ENCODE peak calls at places on chromosome 18, in ten cellular contexts. A is psoas muscle; I is GM06990; W is CD4-positive, alpha-beta T cell; S is neural crest cell; G is B cell; B is GM13976; L is GM23338; Q is cardiac fibroblast; N is HFFc6. X is an unnamed sample.

GRCh38 chr18:26777316-26778053 is 88.0 kb downstream of the AQP4 start:
- DNase-seq in A (no peak), I (no peak), W (no peak), S (no peak), G (no peak), B (no peak), L (peak), Q (no peak), N (no peak), X (no peak)

GRCh38 chr18:74633652-74634352 is 36.1 kb downstream of the ZNF407 start:
- DNase-seq in A (no peak), I (no peak), W (no peak), S (no peak), G (no peak), B (no peak), L (no peak), Q (no peak), N (peak), X (no peak)

GRCh38 chr18:37294951-37295350 is 270.6 kb downstream of the CELF4 start:
- DNase-seq in A (no peak), I (no peak), W (no peak), S (peak), G (no peak), B (no peak), L (peak), Q (no peak), N (no peak), X (no peak)

GRCh38 chr18:55735199-55735855 is 147.3 kb upstream of the TCF4 start:
- DNase-seq in A (no peak), I (no peak), W (no peak), S (no peak), G (no peak), B (no peak), L (no peak), Q (peak), N (no peak), X (no peak)

GRCh38 chr18:63138469-63139340 is 180.9 kb downstream of the BCL2 start:
- DNase-seq in A (peak), I (peak), W (no peak), S (no peak), G (peak), B (no peak), L (peak), Q (no peak), N (no peak), X (no peak)

GRCh38 chr18:49431563-49431962 is 28.9 kb downstream of the DYM start:
- DNase-seq in A (no peak), I (no peak), W (no peak), S (no peak), G (no peak), B (no peak), L (peak), Q (peak), N (no peak), X (no peak)

GRCh38 chr18:45566025-45566740 is 49.1 kb upstream of the SLC14A2 start:
- DNase-seq in A (no peak), I (no peak), W (no peak), S (no peak), G (no peak), B (no peak), L (no peak), Q (peak), N (peak), X (no peak)

GRCh38 chr18:77065221-77065981 is 67.2 kb downstream of the MBP start:
- DNase-seq in A (peak), I (peak), W (no peak), S (no peak), G (peak), B (no peak), L (no peak), Q (peak), N (peak), X (peak)

GRCh38 chr18:56470679-56471345 is 167.6 kb downstream of the TXNL1 start:
- DNase-seq in A (peak), I (no peak), W (no peak), S (no peak), G (no peak), B (no peak), L (no peak), Q (no peak), N (no peak), X (no peak)

GRCh38 chr18:26978812-26979341 is 113.4 kb upstream of the AQP4 start:
- DNase-seq in A (no peak), I (peak), W (no peak), S (no peak), G (no peak), B (peak), L (no peak), Q (no peak), N (no peak), X (no peak)

GRCh38 chr18:74604774-74605173 is 7.1 kb downstream of the ZNF407 start:
- DNase-seq in A (no peak), I (no peak), W (no peak), S (no peak), G (no peak), B (no peak), L (peak), Q (peak), N (peak), X (no peak)

GRCh38 chr18:40849856-40850255 is 1105.2 kb upstream of the PIK3C3 start:
- DNase-seq in A (no peak), I (no peak), W (no peak), S (no peak), G (no peak), B (no peak), L (no peak), Q (no peak), N (no peak), X (no peak)

GRCh38 chr18:29874519-29875098 is 1167.9 kb downstream of the DSC3 start:
- DNase-seq in A (no peak), I (no peak), W (no peak), S (peak), G (no peak), B (peak), L (peak), Q (peak), N (peak), X (no peak)

GRCh38 chr18:45589559-45590041 is 25.7 kb upstream of the SLC14A2 start:
- DNase-seq in A (peak), I (no peak), W (no peak), S (no peak), G (no peak), B (no peak), L (peak), Q (peak), N (peak), X (no peak)

GRCh38 chr18:13375302-13376255 is 157.0 kb downstream of the LDLRAD4 start:
- DNase-seq in A (peak), I (peak), W (peak), S (no peak), G (no peak), B (peak), L (no peak), Q (peak), N (peak), X (peak)

GRCh38 chr18:46293699-46294300 is 189.6 kb downstream of the HAUS1 start:
- DNase-seq in A (no peak), I (no peak), W (no peak), S (no peak), G (no peak), B (no peak), L (peak), Q (no peak), N (no peak), X (no peak)

GRCh38 chr18:48997985-48998831 is 47.4 kb upstream of the SMAD7 start:
- DNase-seq in A (peak), I (no peak), W (no peak), S (no peak), G (no peak), B (peak), L (peak), Q (peak), N (peak), X (peak)

GRCh38 chr18:76620326-76620813 is 125.3 kb upstream of the ZNF516 start:
- DNase-seq in A (peak), I (peak), W (peak), S (peak), G (no peak), B (peak), L (peak), Q (peak), N (peak), X (peak)

GRCh38 chr18:55088000-55088401 is 128.7 kb upstream of the CCDC68 start:
- DNase-seq in A (no peak), I (no peak), W (no peak), S (no peak), G (no peak), B (no peak), L (no peak), Q (no peak), N (no peak), X (no peak)

GRCh38 chr18:61924550-61924949 is 31.7 kb upstream of the RNF152 start:
- DNase-seq in A (no peak), I (no peak), W (no peak), S (no peak), G (no peak), B (no peak), L (no peak), Q (no peak), N (no peak), X (no peak)

GRCh38 chr18:63917831-63918230 is 10.1 kb downstream of the SERPINB10 start:
- DNase-seq in A (no peak), I (no peak), W (no peak), S (no peak), G (no peak), B (no peak), L (no peak), Q (no peak), N (no peak), X (no peak)

GRCh38 chr18:74499633-74500032 is 3.5 kb downstream of the CNDP2 start:
- DNase-seq in A (peak), I (peak), W (peak), S (no peak), G (no peak), B (peak), L (no peak), Q (peak), N (no peak), X (peak)

GRCh38 chr18:61901334-61901986 is 8.7 kb upstream of the RNF152 start:
- DNase-seq in A (no peak), I (peak), W (peak), S (peak), G (peak), B (peak), L (peak), Q (peak), N (no peak), X (no peak)

GRCh38 chr18:65568866-65569265 is 181.9 kb upstream of the CDH7 start:
- DNase-seq in A (no peak), I (no peak), W (no peak), S (no peak), G (no peak), B (no peak), L (no peak), Q (no peak), N (no peak), X (no peak)

GRCh38 chr18:8609711-8610441 is 639 bp downstream of the RAB12 start:
- DNase-seq in A (peak), I (peak), W (peak), S (peak), G (no peak), B (no peak), L (no peak), Q (no peak), N (no peak), X (no peak)

GRCh38 chr18:45783097-45784075 is 42.1 kb upstream of the SIGLEC15 start:
- DNase-seq in A (no peak), I (no peak), W (no peak), S (no peak), G (no peak), B (no peak), L (peak), Q (peak), N (peak), X (no peak)

GRCh38 chr18:29383311-29384273 is 1206.7 kb upstream of the CDH2 start:
- DNase-seq in A (no peak), I (no peak), W (no peak), S (no peak), G (no peak), B (no peak), L (no peak), Q (peak), N (no peak), X (no peak)

GRCh38 chr18:70276416-70277145 is 12.3 kb upstream of the SOCS6 start:
- DNase-seq in A (no peak), I (no peak), W (no peak), S (no peak), G (no peak), B (no peak), L (peak), Q (no peak), N (no peak), X (no peak)

GRCh38 chr18:39835303-39836030 is 2119.6 kb upstream of the PIK3C3 start:
- DNase-seq in A (no peak), I (no peak), W (no peak), S (no peak), G (no peak), B (no peak), L (peak), Q (peak), N (peak), X (no peak)

GRCh38 chr18:10519366-10519765 is 6.5 kb upstream of the NAPG start:
- DNase-seq in A (no peak), I (no peak), W (no peak), S (no peak), G (no peak), B (no peak), L (no peak), Q (peak), N (peak), X (no peak)

GRCh38 chr18:10519999-10520935 is 5.6 kb upstream of the NAPG start:
- DNase-seq in A (peak), I (no peak), W (peak), S (peak), G (peak), B (peak), L (peak), Q (peak), N (peak), X (peak)

GRCh38 chr18:10516078-10516477 is 9.7 kb upstream of the NAPG start:
- DNase-seq in A (no peak), I (no peak), W (no peak), S (no peak), G (no peak), B (no peak), L (no peak), Q (no peak), N (no peak), X (no peak)

GRCh38 chr18:10515456-10515855 is 10.4 kb upstream of the NAPG start:
- DNase-seq in A (no peak), I (no peak), W (no peak), S (no peak), G (no peak), B (no peak), L (no peak), Q (no peak), N (no peak), X (no peak)

GRCh38 chr18:10518595-10519273 is 7.1 kb upstream of the NAPG start:
- DNase-seq in A (peak), I (no peak), W (no peak), S (peak), G (no peak), B (no peak), L (no peak), Q (peak), N (peak), X (no peak)
- TF ChIP-seq CTCF in A (peak), I (peak), W (no peak), S (peak), G (no peak), B (no peak), L (peak), Q (peak), N (no peak), X (no peak)

GRCh38 chr18:24138281-24138883 is 480 bp upstream of the CABYR start:
- DNase-seq in A (no peak), I (no peak), W (no peak), S (no peak), G (no peak), B (no peak), L (peak), Q (no peak), N (no peak), X (no peak)

GRCh38 chr18:24140697-24141096 is 1.8 kb downstream of the CABYR start:
- DNase-seq in A (no peak), I (no peak), W (no peak), S (no peak), G (no peak), B (no peak), L (no peak), Q (no peak), N (no peak), X (no peak)

GRCh38 chr18:24138884-24139616 is at the start of gene CABYR:
- DNase-seq in A (peak), I (peak), W (peak), S (peak), G (peak), B (peak), L (peak), Q (peak), N (peak), X (peak)

GRCh38 chr18:24136967-24137373 is 1.9 kb upstream of the CABYR start:
- DNase-seq in A (no peak), I (no peak), W (no peak), S (no peak), G (no peak), B (no peak), L (peak), Q (no peak), N (no peak), X (no peak)

GRCh38 chr18:24142376-24142775 is 3.5 kb downstream of the CABYR start:
- DNase-seq in A (no peak), I (no peak), W (no peak), S (no peak), G (no peak), B (no peak), L (no peak), Q (no peak), N (no peak), X (no peak)
- TF ChIP-seq CTCF in A (no peak), I (no peak), W (no peak), S (no peak), G (no peak), B (no peak), L (no peak), Q (no peak), N (no peak), X (no peak)

GRCh38 chr18:51151568-51152511 is 45.6 kb downstream of the MEX3C start:
- DNase-seq in A (no peak), I (peak), W (peak), S (no peak), G (peak), B (peak), L (peak), Q (no peak), N (no peak), X (no peak)
- TF ChIP-seq CTCF in A (no peak), I (peak), W (peak), S (no peak), G (peak), B (peak), L (peak), Q (no peak), N (no peak), X (no peak)

DNA sequence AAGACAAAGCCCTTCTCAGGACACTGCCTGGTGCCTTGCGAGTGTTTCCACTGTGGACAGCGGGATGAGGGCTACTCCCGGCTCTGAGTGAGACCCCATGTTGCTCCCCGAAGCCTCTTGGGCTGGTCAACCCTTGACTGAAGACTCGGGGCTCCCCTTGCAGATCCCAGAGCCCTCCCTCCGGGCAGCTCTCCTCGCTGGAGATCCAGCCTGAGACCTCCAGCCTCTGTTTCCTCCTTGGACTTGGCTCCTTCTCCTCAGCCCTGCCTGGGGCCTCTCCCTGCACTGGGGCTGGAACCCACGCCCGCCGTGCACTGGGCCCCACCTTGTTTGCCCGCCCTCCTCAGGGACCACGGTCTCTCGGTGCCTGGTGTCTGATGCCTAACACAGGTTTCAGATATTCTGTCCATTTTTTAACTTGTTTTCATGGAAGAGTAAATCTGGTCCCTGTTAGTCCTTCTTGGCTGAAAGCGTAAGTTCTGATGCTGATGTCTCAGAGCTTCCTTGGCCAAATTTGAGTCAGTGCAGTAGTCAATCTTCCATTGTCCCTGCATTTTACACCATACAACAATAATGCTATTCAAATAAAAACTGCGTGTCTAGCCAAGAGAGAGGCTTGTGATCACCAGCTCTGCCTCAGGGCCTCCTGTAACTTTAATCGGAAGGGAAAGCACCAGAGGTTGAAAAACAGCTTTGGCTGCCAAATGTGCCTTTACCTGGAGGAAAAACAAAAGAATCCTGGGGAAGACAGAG is 139.3 kb upstream of the CTDP1 start:
- DNase-seq in A (peak), I (no peak), W (no peak), S (no peak), G (peak), B (no peak), L (no peak), Q (peak), N (no peak), X (peak)
- TF ChIP-seq CTCF in A (no peak), I (no peak), W (no peak), S (no peak), G (no peak), B (no peak), L (no peak), Q (no peak), N (no peak), X (no peak)

GRCh38 chr18:34320267-34320666 is 95.6 kb upstream of the NOL4 start:
- DNase-seq in A (no peak), I (no peak), W (no peak), S (no peak), G (no peak), B (no peak), L (no peak), Q (no peak), N (no peak), X (no peak)

GRCh38 chr18:34321075-34321474 is 96.4 kb upstream of the NOL4 start:
- DNase-seq in A (no peak), I (peak), W (no peak), S (no peak), G (no peak), B (peak), L (no peak), Q (no peak), N (no peak), X (no peak)

DNA sequence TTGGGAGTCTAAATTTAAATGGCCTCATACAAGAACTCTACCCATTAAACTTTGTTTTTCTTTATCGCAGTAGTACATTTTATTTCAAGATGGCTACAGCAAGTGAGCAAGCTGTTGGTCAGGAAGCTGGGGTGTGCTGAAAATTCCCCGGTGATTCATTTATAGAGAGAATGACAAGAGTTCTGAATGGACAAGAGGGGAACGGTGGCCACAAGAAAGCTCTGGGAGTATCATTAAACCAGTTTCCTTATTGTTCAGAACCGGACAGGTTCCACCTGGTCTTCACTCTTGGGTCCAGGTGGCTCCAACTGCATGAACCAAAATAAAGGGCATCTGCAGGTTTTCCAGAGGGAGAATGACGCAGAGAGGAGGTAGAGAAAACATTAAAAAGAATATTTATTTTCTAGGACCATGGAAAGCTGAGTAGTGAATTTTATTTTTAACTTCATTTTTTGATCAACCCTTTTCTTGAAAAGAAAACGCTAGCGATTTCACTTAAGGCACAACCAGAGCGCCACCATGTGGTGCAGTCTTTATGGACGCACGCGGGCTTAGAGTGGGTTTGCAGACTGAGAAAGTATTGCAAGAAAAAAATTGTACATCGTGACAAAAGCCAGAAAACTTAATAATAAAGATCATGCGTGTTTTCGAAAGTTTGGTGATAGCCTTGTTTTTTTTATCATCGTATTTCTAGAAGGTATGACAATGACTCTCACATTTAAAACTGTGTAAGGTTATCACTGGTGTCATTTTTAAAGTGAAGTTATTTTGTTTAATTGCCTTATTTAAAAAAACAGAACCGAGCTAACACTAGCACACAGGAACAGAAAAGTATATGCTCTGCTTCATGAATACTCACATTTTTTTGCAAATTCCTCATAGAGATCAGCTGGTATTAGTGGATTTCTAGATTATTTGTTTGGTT is 97.9 kb upstream of the NOL4 start:
- DNase-seq in A (peak), I (peak), W (no peak), S (peak), G (no peak), B (peak), L (peak), Q (peak), N (no peak), X (no peak)
- TF ChIP-seq CTCF in A (peak), I (peak), W (no peak), S (peak), G (no peak), B (peak), L (peak), Q (peak), N (peak), X (no peak)

X was measured in CD14-positive monocyte.